ENCODE peak calls at places on chromosome 2, in six cellular contexts. O is NCI-H1417, C is NB4, Q is cardiac muscle cell, J is fibroblast of villous mesenchyme, D is GM12865. Y is an unnamed sample.

GRCh38 chr2:98731709-98732349 is 897 bp upstream of the MGAT4A start:
- DNase-seq in J (no peak), Q (peak), C (peak), O (peak), D (no peak), Y (no peak)

GRCh38 chr2:238114851-238115660 is 14.9 kb downstream of the ESPNL start:
- DNase-seq in J (no peak), Q (no peak), C (no peak), D (no peak), O (peak), Y (no peak)

GRCh38 chr2:35343135-35343534 is 1012.4 kb upstream of the CRIM1 start:
- DNase-seq in O (no peak), J (no peak), D (peak), C (peak), Q (no peak), Y (no peak)

GRCh38 chr2:237475704-237476107 is 11.3 kb upstream of the MLPH start:
- DNase-seq in Q (peak), C (peak), O (peak), D (no peak), J (peak), Y (no peak)

GRCh38 chr2:857081-857480 is 93.6 kb upstream of the SNTG2 start:
- DNase-seq in C (no peak), Q (no peak), O (no peak), D (no peak), J (no peak), Y (no peak)

GRCh38 chr2:29347774-29348465 is 232.7 kb downstream of the CLIP4 start:
- DNase-seq in Q (no peak), O (no peak), C (no peak), D (peak), J (no peak), Y (no peak)

GRCh38 chr2:63881208-63881607 is 39.5 kb downstream of the UGP2 start:
- DNase-seq in Q (no peak), J (no peak), C (no peak), O (peak), D (no peak), Y (no peak)

GRCh38 chr2:222608081-222608480 is 47.8 kb downstream of the FARSB start:
- DNase-seq in J (no peak), Q (no peak), D (no peak), O (no peak), C (no peak), Y (no peak)

GRCh38 chr2:199806179-199806578 is 44.8 kb downstream of the FTCDNL1 start:
- DNase-seq in D (no peak), C (no peak), O (no peak), J (peak), Q (no peak), Y (no peak)

GRCh38 chr2:160695402-160696060 is 201.9 kb upstream of the RBMS1 start:
- DNase-seq in D (no peak), O (peak), C (no peak), Q (no peak), J (peak), Y (no peak)

GRCh38 chr2:71614976-71615768 is 161.8 kb downstream of the DYSF start:
- DNase-seq in J (peak), C (no peak), O (no peak), Q (peak), D (no peak), Y (no peak)

Y was measured in HFF-Myc.